ENCODE peak calls at places on chromosomes 7 and 10, in nine cellular contexts. O is A549, V is Caki2, I is neural crest cell, P is heart left ventricle, X is T1000, Q is DMS 273 treated with DMSO at 0.1 percent for 48 hours, L is nucleus accumbens, A is dermis microvascular lymphatic vessel endothelial cell. D is an unnamed sample.

GRCh38 chr7:39069886-39070881 is 92.5 kb downstream of the POU6F2 start:
- DNase-seq in O (no peak), V (no peak), I (no peak), P (no peak), X (no peak), Q (no peak), L (no peak), A (no peak), D (no peak)

GRCh38 chr10:130363051-130363450 is 226.9 kb downstream of the GLRX3 start:
- DNase-seq in O (no peak), V (no peak), I (no peak), P (no peak), X (no peak), Q (no peak), L (no peak), A (no peak), D (no peak)

GRCh38 chr7:18402488-18403183 is 92.9 kb upstream of the HDAC9 start:
- DNase-seq in O (no peak), V (no peak), I (no peak), P (no peak), X (no peak), Q (no peak), L (no peak), A (peak; percentile 54), D (no peak)

GRCh38 chr7:71723859-71724258 is 591.9 kb downstream of the GALNT17 start:
- DNase-seq in O (no peak), V (no peak), I (no peak), P (no peak), X (no peak), Q (no peak), L (no peak), A (no peak), D (no peak)

GRCh38 chr7:75856562-75856961 is 22.3 kb upstream of the RHBDD2 start:
- DNase-seq in O (no peak), V (no peak), I (no peak), P (no peak), X (no peak), Q (no peak), L (no peak), A (no peak), D (no peak)

GRCh38 chr10:123515661-123516060 is 150.5 kb upstream of the GPR26 start:
- DNase-seq in O (no peak), V (no peak), I (no peak), P (no peak), X (no peak), Q (no peak), L (no peak), A (no peak), D (no peak)

GRCh38 chr7:87875151-87876039 is 765 bp downstream of the SLC25A40 start:
- DNase-seq in O (peak; percentile 18), V (no peak), I (peak; percentile 55), P (peak; percentile 35), X (no peak), Q (no peak), L (peak; percentile 32), A (peak; percentile 3), D (no peak)

GRCh38 chr10:46022978-46023702 is 7.3 kb downstream of the NCOA4 start:
- DNase-seq in O (peak; percentile 86), V (peak; percentile 97), I (peak; percentile 79), P (peak; percentile 97), X (peak; percentile 83), Q (peak; percentile 14), L (peak; percentile 86), A (peak; percentile 94), D (peak; percentile 74)

GRCh38 chr10:35552622-35553342 is 52.4 kb upstream of the GJD4 start:
- DNase-seq in O (no peak), V (no peak), I (no peak), P (no peak), X (no peak), Q (no peak), L (no peak), A (peak; percentile 15), D (no peak)

GRCh38 chr10:23368816-23369640 is 24.4 kb upstream of the C10orf67 start:
- DNase-seq in O (no peak), V (no peak), I (no peak), P (no peak), X (no peak), Q (no peak), L (no peak), A (no peak), D (no peak)

GRCh38 chr7:82164813-82165212 is 278.8 kb downstream of the CACNA2D1 start:
- DNase-seq in O (peak; percentile 46), V (no peak), I (no peak), P (peak; percentile 35), X (no peak), Q (peak; percentile 12), L (peak; percentile 21), A (peak; percentile 27), D (no peak)

GRCh38 chr7:64102656-64103400 is 57.6 kb downstream of the ZNF727 start:
- DNase-seq in O (no peak), V (no peak), I (no peak), P (no peak), X (no peak), Q (no peak), L (no peak), A (no peak), D (no peak)

GRCh38 chr10:49360271-49361177 is 35.4 kb downstream of the DRGX start:
- DNase-seq in O (no peak), V (no peak), I (no peak), P (peak; percentile 72), X (no peak), Q (peak; percentile 11), L (no peak), A (no peak), D (no peak)

GRCh38 chr10:13390604-13391522 is 42.8 kb upstream of the SEPHS1 start:
- DNase-seq in O (no peak), V (no peak), I (no peak), P (no peak), X (no peak), Q (no peak), L (no peak), A (peak; percentile 36), D (no peak)

GRCh38 chr7:101700424-101700823 is 71.3 kb upstream of the MYL10 start:
- DNase-seq in O (no peak), V (no peak), I (no peak), P (no peak), X (no peak), Q (no peak), L (no peak), A (no peak), D (no peak)

GRCh38 chr7:94888542-94888941 is 18.9 kb upstream of the PPP1R9A start:
- DNase-seq in O (peak; percentile 47), V (peak; percentile 90), I (no peak), P (no peak), X (no peak), Q (no peak), L (no peak), A (peak; percentile 53), D (no peak)